ENCODE peak calls at places on chromosomes 6 and 20, in four cellular contexts. One of them, this sample, is unnamed.

GRCh38 chr6:160115421-160115820 is 6.2 kb upstream of the SLC22A1 start:
- DNase-seq in GM12878: no peak
- DNase-seq in SK-N-SH: no peak
- DNase-seq in HepG2: no peak
- DNase-seq in this sample: no peak

GRCh38 chr6:166624275-166624674 is 2.8 kb downstream of the RPS6KA2 start:
- DNase-seq in GM12878: no peak
- DNase-seq in SK-N-SH: no peak
- DNase-seq in HepG2: no peak
- DNase-seq in this sample: no peak

GRCh38 chr6:75176076-75176582 is 29.7 kb downstream of the COL12A1 start:
- DNase-seq in GM12878: no peak
- DNase-seq in SK-N-SH: no peak
- DNase-seq in HepG2: no peak
- DNase-seq in this sample: no peak

GRCh38 chr6:144012534-144012933 is 4.5 kb upstream of the PLAGL1 start:
- DNase-seq in GM12878: no peak
- DNase-seq in SK-N-SH: no peak
- DNase-seq in HepG2: no peak
- DNase-seq in this sample: no peak

GRCh38 chr6:55916188-55916587 is 40.8 kb upstream of the BMP5 start:
- DNase-seq in GM12878: no peak
- DNase-seq in SK-N-SH: no peak
- DNase-seq in HepG2: no peak
- DNase-seq in this sample: no peak

GRCh38 chr6:44464527-44465310 is 77.2 kb downstream of the CDC5L start:
- DNase-seq in GM12878: no peak
- DNase-seq in SK-N-SH: no peak
- DNase-seq in HepG2: peak; percentile 51
- DNase-seq in this sample: no peak

GRCh38 chr6:137665342-137665741 is 171.1 kb upstream of the OLIG3 start:
- DNase-seq in GM12878: no peak
- DNase-seq in SK-N-SH: no peak
- DNase-seq in HepG2: no peak
- DNase-seq in this sample: no peak

GRCh38 chr20:57807418-57808265 is 97.8 kb upstream of the PMEPA1 start:
- DNase-seq in GM12878: no peak
- DNase-seq in SK-N-SH: no peak
- DNase-seq in HepG2: no peak
- DNase-seq in this sample: no peak

GRCh38 chr6:110196874-110197273 is 16.6 kb downstream of the CDC40 start:
- DNase-seq in GM12878: no peak
- DNase-seq in SK-N-SH: no peak
- DNase-seq in HepG2: no peak
- DNase-seq in this sample: no peak

GRCh38 chr6:157981132-157981394 is 600 bp upstream of the SYNJ2 start:
- DNase-seq in GM12878: no peak
- DNase-seq in SK-N-SH: no peak
- DNase-seq in HepG2: no peak
- DNase-seq in this sample: no peak

GRCh38 chr6:117795234-117795633 is 111.8 kb upstream of the SLC35F1 start:
- DNase-seq in GM12878: no peak
- DNase-seq in SK-N-SH: no peak
- DNase-seq in HepG2: no peak
- DNase-seq in this sample: no peak

GRCh38 chr6:20948531-20948930 is 414.3 kb downstream of the CDKAL1 start:
- DNase-seq in GM12878: no peak
- DNase-seq in SK-N-SH: no peak
- DNase-seq in HepG2: no peak
- DNase-seq in this sample: no peak

GRCh38 chr6:92777146-92777740 is 642.1 kb downstream of the EPHA7 start:
- DNase-seq in GM12878: no peak
- DNase-seq in SK-N-SH: no peak
- DNase-seq in HepG2: peak; percentile 12
- DNase-seq in this sample: no peak

GRCh38 chr6:108803982-108804490 is 44.2 kb upstream of the ARMC2 start:
- DNase-seq in GM12878: no peak
- DNase-seq in SK-N-SH: no peak
- DNase-seq in HepG2: no peak
- DNase-seq in this sample: no peak

GRCh38 chr6:160005861-160006540 is 37.1 kb downstream of the IGF2R start:
- DNase-seq in GM12878: no peak
- DNase-seq in SK-N-SH: peak; percentile 81
- DNase-seq in HepG2: no peak
- DNase-seq in this sample: no peak

GRCh38 chr6:54282186-54282585 is 26.1 kb upstream of the TINAG start:
- DNase-seq in GM12878: no peak
- DNase-seq in SK-N-SH: no peak
- DNase-seq in HepG2: no peak
- DNase-seq in this sample: no peak

GRCh38 chr20:54362283-54362682 is 113.1 kb upstream of the DOK5 start:
- DNase-seq in GM12878: no peak
- DNase-seq in SK-N-SH: no peak
- DNase-seq in HepG2: no peak
- DNase-seq in this sample: no peak

GRCh38 chr6:158006331-158006730 is 24.7 kb downstream of the SYNJ2 start:
- DNase-seq in GM12878: no peak
- DNase-seq in SK-N-SH: no peak
- DNase-seq in HepG2: no peak
- DNase-seq in this sample: no peak

GRCh38 chr20:58131111-58131510 is 97.3 kb downstream of the ANKRD60 start:
- DNase-seq in GM12878: no peak
- DNase-seq in SK-N-SH: no peak
- DNase-seq in HepG2: no peak
- DNase-seq in this sample: no peak

GRCh38 chr20:46941404-46941803 is 46.8 kb downstream of the EYA2 start:
- DNase-seq in GM12878: no peak
- DNase-seq in SK-N-SH: no peak
- DNase-seq in HepG2: no peak
- DNase-seq in this sample: no peak

GRCh38 chr6:64252256-64252655 is 616.7 kb downstream of the PHF3 start:
- DNase-seq in GM12878: no peak
- DNase-seq in SK-N-SH: no peak
- DNase-seq in HepG2: no peak
- DNase-seq in this sample: no peak

GRCh38 chr6:170136541-170137175 is 154.2 kb downstream of the DLL1 start:
- DNase-seq in GM12878: no peak
- DNase-seq in SK-N-SH: no peak
- DNase-seq in HepG2: no peak
- DNase-seq in this sample: no peak

GRCh38 chr20:5806457-5807263 is 56.5 kb downstream of the SHLD1 start:
- DNase-seq in GM12878: no peak
- DNase-seq in SK-N-SH: no peak
- DNase-seq in HepG2: peak; percentile 38
- DNase-seq in this sample: no peak

GRCh38 chr20:62552613-62553012 is 76.8 kb upstream of the GATA5 start:
- DNase-seq in GM12878: no peak
- DNase-seq in SK-N-SH: no peak
- DNase-seq in HepG2: no peak
- DNase-seq in this sample: no peak

GRCh38 chr6:27791182-27791939 is 120.8 kb downstream of the OR2B2 start:
- DNase-seq in GM12878: no peak
- DNase-seq in SK-N-SH: peak; percentile 59
- DNase-seq in HepG2: peak; percentile 76
- DNase-seq in this sample: peak; percentile 47

GRCh38 chr6:84581494-84582259 is 182.7 kb downstream of the TBX18 start:
- DNase-seq in GM12878: no peak
- DNase-seq in SK-N-SH: no peak
- DNase-seq in HepG2: no peak
- DNase-seq in this sample: no peak

GRCh38 chr6:105015482-105015881 is 58.6 kb downstream of the LIN28B start:
- DNase-seq in GM12878: no peak
- DNase-seq in SK-N-SH: no peak
- DNase-seq in HepG2: no peak
- DNase-seq in this sample: no peak
- TF ChIP-seq PBX3 in GM12878: no peak
- TF ChIP-seq PBX3 in SK-N-SH: peak; percentile 12
- TF ChIP-seq PBX3 in HepG2: no peak
- TF ChIP-seq PBX3 in this sample: no peak

DNA sequence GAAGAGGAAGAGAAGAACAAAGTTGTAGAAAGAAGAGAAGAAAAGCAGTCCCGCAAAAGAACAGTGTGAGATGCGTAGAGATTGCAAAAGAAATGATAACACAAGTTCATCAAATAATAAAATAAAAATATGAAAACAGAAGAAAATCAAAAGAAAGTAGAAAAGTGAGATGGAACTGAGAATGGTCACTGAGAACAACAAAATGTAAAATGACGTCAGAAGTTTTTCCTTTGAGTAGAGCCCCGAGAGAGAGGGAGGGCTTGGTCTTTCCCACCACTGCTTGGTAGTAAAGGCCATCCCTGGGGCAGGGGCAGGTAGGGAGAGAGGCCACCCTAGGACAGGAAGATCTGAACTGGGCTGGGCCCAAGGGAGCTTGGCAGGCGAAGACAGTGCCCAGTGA is 533.7 kb downstream of the QKI start:
- DNase-seq in GM12878: no peak
- DNase-seq in SK-N-SH: no peak
- DNase-seq in HepG2: no peak
- DNase-seq in this sample: no peak
- TF ChIP-seq PBX3 in GM12878: no peak
- TF ChIP-seq PBX3 in SK-N-SH: no peak
- TF ChIP-seq PBX3 in HepG2: no peak
- TF ChIP-seq PBX3 in this sample: no peak

GRCh38 chr6:36766649-36766945 is 69.0 kb downstream of the RAB44 start:
- DNase-seq in GM12878: no peak
- DNase-seq in SK-N-SH: no peak
- DNase-seq in HepG2: no peak
- DNase-seq in this sample: no peak

GRCh38 chr6:36771145-36771544 is 68.1 kb downstream of the CPNE5 start:
- DNase-seq in GM12878: no peak
- DNase-seq in SK-N-SH: no peak
- DNase-seq in HepG2: no peak
- DNase-seq in this sample: no peak

GRCh38 chr6:36769676-36770499 is 69.4 kb downstream of the CPNE5 start:
- DNase-seq in GM12878: no peak
- DNase-seq in SK-N-SH: no peak
- DNase-seq in HepG2: no peak
- DNase-seq in this sample: no peak

GRCh38 chr6:36765943-36766648 is 68.5 kb downstream of the RAB44 start:
- DNase-seq in GM12878: no peak
- DNase-seq in SK-N-SH: peak; percentile 90
- DNase-seq in HepG2: peak; percentile 76
- DNase-seq in this sample: peak; percentile 71

GRCh38 chr6:36769161-36769675 is 70.0 kb downstream of the CPNE5 start:
- DNase-seq in GM12878: no peak
- DNase-seq in SK-N-SH: no peak
- DNase-seq in HepG2: no peak
- DNase-seq in this sample: no peak
- TF ChIP-seq PBX3 in GM12878: no peak
- TF ChIP-seq PBX3 in SK-N-SH: no peak
- TF ChIP-seq PBX3 in HepG2: no peak
- TF ChIP-seq PBX3 in this sample: no peak

DNA sequence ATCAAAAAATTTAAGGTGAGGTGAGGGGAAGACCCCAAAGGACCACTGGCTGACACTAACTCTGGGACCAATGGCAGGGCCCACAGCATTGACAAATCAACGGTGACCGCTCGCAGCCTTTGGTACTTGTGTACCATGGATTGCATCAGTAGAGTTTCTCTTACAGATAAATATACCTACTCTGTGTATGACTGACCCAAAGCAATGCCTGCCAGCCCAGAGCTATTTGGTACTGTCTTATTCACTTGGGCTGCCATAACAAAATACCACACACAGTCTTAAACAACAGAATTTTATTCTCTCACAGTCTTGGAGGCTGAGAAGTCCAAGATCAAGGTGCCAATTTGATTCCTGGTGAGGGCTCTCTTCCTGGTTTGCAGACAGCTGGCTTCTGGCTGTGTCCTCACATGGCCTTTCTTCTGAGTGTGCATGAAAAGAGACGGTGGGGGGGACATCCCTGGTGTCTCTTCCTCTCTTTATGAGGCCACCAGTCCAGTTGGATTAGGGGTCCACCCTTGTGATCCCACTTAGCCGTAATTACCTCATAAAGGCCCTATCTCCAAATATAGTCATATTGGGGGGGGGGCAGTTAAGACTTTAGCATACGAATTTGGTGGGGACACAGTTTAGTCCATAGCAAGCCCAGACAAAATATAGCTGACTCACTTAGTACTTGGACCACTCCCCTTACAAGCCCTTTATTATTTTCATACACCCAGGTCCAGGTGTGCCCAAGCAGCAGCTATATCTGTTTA is 336.3 kb downstream of the CD83 start:
- DNase-seq in GM12878: no peak
- DNase-seq in SK-N-SH: no peak
- DNase-seq in HepG2: no peak
- DNase-seq in this sample: no peak
- TF ChIP-seq PBX3 in GM12878: no peak
- TF ChIP-seq PBX3 in SK-N-SH: no peak
- TF ChIP-seq PBX3 in HepG2: no peak
- TF ChIP-seq PBX3 in this sample: no peak

GRCh38 chr6:36676142-36677058 is 2.1 kb upstream of the CDKN1A start:
- DNase-seq in GM12878: no peak
- DNase-seq in SK-N-SH: peak; percentile 55
- DNase-seq in HepG2: peak; percentile 81
- DNase-seq in this sample: no peak

GRCh38 chr6:36678488-36679042 is at the start of gene CDKN1A:
- DNase-seq in GM12878: no peak
- DNase-seq in SK-N-SH: peak; percentile 92
- DNase-seq in HepG2: peak; percentile 87
- DNase-seq in this sample: peak; percentile 86

GRCh38 chr6:36677059-36677749 is 1.3 kb upstream of the CDKN1A start:
- DNase-seq in GM12878: no peak
- DNase-seq in SK-N-SH: peak; percentile 41
- DNase-seq in HepG2: peak; percentile 31
- DNase-seq in this sample: no peak

GRCh38 chr6:36677753-36678487 is 594 bp upstream of the CDKN1A start:
- DNase-seq in GM12878: no peak
- DNase-seq in SK-N-SH: no peak
- DNase-seq in HepG2: peak; percentile 97
- DNase-seq in this sample: no peak

DNA sequence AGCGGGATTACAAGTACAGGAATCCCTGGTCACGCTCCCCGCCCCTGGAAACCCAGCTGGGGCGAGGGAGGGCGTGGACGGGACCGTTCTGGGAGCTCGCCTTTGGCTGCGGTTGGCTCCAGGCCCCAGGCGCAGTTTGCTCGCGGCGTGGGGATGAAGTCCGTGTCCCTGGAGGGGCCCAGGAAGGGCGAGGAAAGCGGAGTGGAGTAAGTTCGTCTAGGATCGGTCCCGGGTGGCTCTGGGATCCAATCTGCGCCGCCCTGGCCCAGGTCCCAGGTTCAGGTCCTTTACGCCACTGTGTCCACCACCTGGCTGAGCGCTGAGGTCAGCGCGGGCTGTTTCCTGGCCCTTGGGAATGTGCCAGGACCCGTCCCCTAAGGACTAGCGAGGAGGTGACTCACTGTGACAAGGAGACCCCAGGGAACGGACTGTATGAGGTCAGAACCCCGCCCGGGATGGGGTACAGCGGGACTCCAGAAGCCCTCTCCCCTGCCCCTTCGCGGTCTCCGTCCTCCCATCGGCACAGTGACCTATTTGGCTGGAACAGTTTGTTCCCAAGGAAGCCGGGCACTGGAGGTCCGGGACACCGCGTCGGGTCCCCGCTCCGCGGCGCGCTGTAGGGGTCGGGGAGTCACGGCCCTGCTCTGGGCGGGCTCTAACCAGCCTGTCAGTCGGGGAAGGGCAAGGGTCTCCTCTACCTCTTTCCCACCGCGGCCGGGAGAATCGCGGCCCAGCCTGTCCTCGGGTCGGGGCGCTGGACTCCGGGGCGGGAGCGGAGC is 718 bp downstream of the CDKN1A start:
- DNase-seq in GM12878: no peak
- DNase-seq in SK-N-SH: peak; percentile 68
- DNase-seq in HepG2: peak; percentile 50
- DNase-seq in this sample: peak; percentile 55
- TF ChIP-seq PBX3 in GM12878: no peak
- TF ChIP-seq PBX3 in SK-N-SH: peak; percentile 1
- TF ChIP-seq PBX3 in HepG2: no peak
- TF ChIP-seq PBX3 in this sample: no peak